ENCODE peak calls at places on chromosomes 1 and 21, in five cellular contexts. One of them, this sample, is unnamed.

GRCh38 chr1:224622831-224623230 is 6.7 kb downstream of the CNIH3 start:
- DNase-seq in amniotic epithelial cell: no peak
- DNase-seq in left ventricle myocardium inferior: no peak
- DNase-seq in NCI-H1417: no peak
- DNase-seq in progenitor cell of endocrine pancreas: no peak
- DNase-seq in this sample: no peak

GRCh38 chr1:213192026-213192425 is 141.0 kb downstream of the RPS6KC1 start:
- DNase-seq in amniotic epithelial cell: peak
- DNase-seq in left ventricle myocardium inferior: no peak
- DNase-seq in NCI-H1417: no peak
- DNase-seq in progenitor cell of endocrine pancreas: no peak
- DNase-seq in this sample: no peak

GRCh38 chr1:26923711-26924110 is 2.2 kb downstream of the NUDC start:
- DNase-seq in amniotic epithelial cell: peak
- DNase-seq in left ventricle myocardium inferior: no peak
- DNase-seq in NCI-H1417: no peak
- DNase-seq in progenitor cell of endocrine pancreas: no peak
- DNase-seq in this sample: peak

GRCh38 chr1:35808376-35809155 is 750 bp downstream of the AGO4 start:
- DNase-seq in amniotic epithelial cell: peak
- DNase-seq in left ventricle myocardium inferior: peak
- DNase-seq in NCI-H1417: peak
- DNase-seq in progenitor cell of endocrine pancreas: peak
- DNase-seq in this sample: no peak

GRCh38 chr1:44924835-44925464 is 61.4 kb downstream of the EIF2B3 start:
- DNase-seq in amniotic epithelial cell: peak
- DNase-seq in left ventricle myocardium inferior: no peak
- DNase-seq in NCI-H1417: no peak
- DNase-seq in progenitor cell of endocrine pancreas: no peak
- DNase-seq in this sample: peak

GRCh38 chr1:19357299-19357698 is 45.2 kb downstream of the SLC66A1 start:
- DNase-seq in amniotic epithelial cell: no peak
- DNase-seq in left ventricle myocardium inferior: no peak
- DNase-seq in NCI-H1417: no peak
- DNase-seq in progenitor cell of endocrine pancreas: no peak
- DNase-seq in this sample: no peak

GRCh38 chr1:60989745-60990718 is 92.3 kb upstream of the NFIA start:
- DNase-seq in amniotic epithelial cell: peak
- DNase-seq in left ventricle myocardium inferior: peak
- DNase-seq in NCI-H1417: no peak
- DNase-seq in progenitor cell of endocrine pancreas: no peak
- DNase-seq in this sample: peak

GRCh38 chr1:40592107-40592773 is 60.8 kb downstream of the ZNF684 start:
- DNase-seq in amniotic epithelial cell: peak
- DNase-seq in left ventricle myocardium inferior: no peak
- DNase-seq in NCI-H1417: no peak
- DNase-seq in progenitor cell of endocrine pancreas: no peak
- DNase-seq in this sample: peak

GRCh38 chr1:114088392-114089299 is 65.0 kb downstream of the SYT6 start:
- DNase-seq in amniotic epithelial cell: no peak
- DNase-seq in left ventricle myocardium inferior: no peak
- DNase-seq in NCI-H1417: no peak
- DNase-seq in progenitor cell of endocrine pancreas: no peak
- DNase-seq in this sample: no peak

GRCh38 chr1:54926955-54927354 is 40.0 kb upstream of the DHCR24 start:
- DNase-seq in amniotic epithelial cell: no peak
- DNase-seq in left ventricle myocardium inferior: no peak
- DNase-seq in NCI-H1417: no peak
- DNase-seq in progenitor cell of endocrine pancreas: no peak
- DNase-seq in this sample: no peak

GRCh38 chr1:192905049-192905448 is 96.2 kb downstream of the RGS2 start:
- DNase-seq in amniotic epithelial cell: peak
- DNase-seq in left ventricle myocardium inferior: no peak
- DNase-seq in NCI-H1417: no peak
- DNase-seq in progenitor cell of endocrine pancreas: no peak
- DNase-seq in this sample: peak

GRCh38 chr21:29298348-29299045 is at the start of gene BACH1:
- DNase-seq in amniotic epithelial cell: peak
- DNase-seq in left ventricle myocardium inferior: peak
- DNase-seq in NCI-H1417: peak
- DNase-seq in progenitor cell of endocrine pancreas: peak
- DNase-seq in this sample: peak

GRCh38 chr1:109282497-109282951 is 421 bp downstream of the PSRC1 start:
- DNase-seq in amniotic epithelial cell: no peak
- DNase-seq in left ventricle myocardium inferior: no peak
- DNase-seq in NCI-H1417: no peak
- DNase-seq in progenitor cell of endocrine pancreas: no peak
- DNase-seq in this sample: no peak

GRCh38 chr1:222586842-222587241 is 2.9 kb downstream of the TAF1A start:
- DNase-seq in amniotic epithelial cell: no peak
- DNase-seq in left ventricle myocardium inferior: no peak
- DNase-seq in NCI-H1417: no peak
- DNase-seq in progenitor cell of endocrine pancreas: no peak
- DNase-seq in this sample: no peak

GRCh38 chr1:31531177-31532000 is 44.9 kb upstream of the TINAGL1 start:
- DNase-seq in amniotic epithelial cell: peak
- DNase-seq in left ventricle myocardium inferior: no peak
- DNase-seq in NCI-H1417: no peak
- DNase-seq in progenitor cell of endocrine pancreas: no peak
- DNase-seq in this sample: peak

GRCh38 chr1:236163460-236164153 is 21.3 kb downstream of the GPR137B start:
- DNase-seq in amniotic epithelial cell: no peak
- DNase-seq in left ventricle myocardium inferior: no peak
- DNase-seq in NCI-H1417: no peak
- DNase-seq in progenitor cell of endocrine pancreas: no peak
- DNase-seq in this sample: no peak

GRCh38 chr21:31203371-31204054 is 140.5 kb downstream of the TIAM1 start:
- DNase-seq in amniotic epithelial cell: peak
- DNase-seq in left ventricle myocardium inferior: no peak
- DNase-seq in NCI-H1417: no peak
- DNase-seq in progenitor cell of endocrine pancreas: no peak
- DNase-seq in this sample: peak

GRCh38 chr1:21906173-21907078 is 30.7 kb downstream of the HSPG2 start:
- DNase-seq in amniotic epithelial cell: peak
- DNase-seq in left ventricle myocardium inferior: peak
- DNase-seq in NCI-H1417: no peak
- DNase-seq in progenitor cell of endocrine pancreas: no peak
- DNase-seq in this sample: peak

GRCh38 chr1:170537798-170538503 is 6.0 kb downstream of the GORAB start:
- DNase-seq in amniotic epithelial cell: peak
- DNase-seq in left ventricle myocardium inferior: no peak
- DNase-seq in NCI-H1417: no peak
- DNase-seq in progenitor cell of endocrine pancreas: no peak
- DNase-seq in this sample: peak

GRCh38 chr21:41348434-41348833 is 13.4 kb upstream of the MX2 start:
- DNase-seq in amniotic epithelial cell: no peak
- DNase-seq in left ventricle myocardium inferior: no peak
- DNase-seq in NCI-H1417: no peak
- DNase-seq in progenitor cell of endocrine pancreas: no peak
- DNase-seq in this sample: no peak

GRCh38 chr1:212214377-212214776 is 70.8 kb upstream of the PPP2R5A start:
- DNase-seq in amniotic epithelial cell: no peak
- DNase-seq in left ventricle myocardium inferior: no peak
- DNase-seq in NCI-H1417: no peak
- DNase-seq in progenitor cell of endocrine pancreas: no peak
- DNase-seq in this sample: no peak

GRCh38 chr21:18760247-18760646 is 356.7 kb upstream of the TMPRSS15 start:
- DNase-seq in amniotic epithelial cell: no peak
- DNase-seq in left ventricle myocardium inferior: no peak
- DNase-seq in NCI-H1417: no peak
- DNase-seq in progenitor cell of endocrine pancreas: no peak
- DNase-seq in this sample: no peak

GRCh38 chr1:89986020-89986419 is 8.9 kb upstream of the ZNF326 start:
- DNase-seq in amniotic epithelial cell: no peak
- DNase-seq in left ventricle myocardium inferior: no peak
- DNase-seq in NCI-H1417: peak
- DNase-seq in progenitor cell of endocrine pancreas: no peak
- DNase-seq in this sample: no peak

GRCh38 chr1:174999926-175000696 is at the start of gene CACYBP:
- DNase-seq in amniotic epithelial cell: no peak
- DNase-seq in left ventricle myocardium inferior: no peak
- DNase-seq in NCI-H1417: peak
- DNase-seq in progenitor cell of endocrine pancreas: no peak
- DNase-seq in this sample: peak

GRCh38 chr1:33986389-33987095 is 122.7 kb downstream of the HMGB4 start:
- DNase-seq in amniotic epithelial cell: no peak
- DNase-seq in left ventricle myocardium inferior: peak
- DNase-seq in NCI-H1417: no peak
- DNase-seq in progenitor cell of endocrine pancreas: no peak
- DNase-seq in this sample: peak

GRCh38 chr1:20325407-20325737 is 34.7 kb downstream of the VWA5B1 start:
- DNase-seq in amniotic epithelial cell: no peak
- DNase-seq in left ventricle myocardium inferior: no peak
- DNase-seq in NCI-H1417: no peak
- DNase-seq in progenitor cell of endocrine pancreas: no peak
- DNase-seq in this sample: no peak

GRCh38 chr1:167482184-167482583 is 36.1 kb downstream of the CD247 start:
- DNase-seq in amniotic epithelial cell: no peak
- DNase-seq in left ventricle myocardium inferior: no peak
- DNase-seq in NCI-H1417: no peak
- DNase-seq in progenitor cell of endocrine pancreas: no peak
- DNase-seq in this sample: no peak

GRCh38 chr1:61426254-61426653 is 298.7 kb downstream of the TM2D1 start:
- DNase-seq in amniotic epithelial cell: no peak
- DNase-seq in left ventricle myocardium inferior: peak
- DNase-seq in NCI-H1417: no peak
- DNase-seq in progenitor cell of endocrine pancreas: no peak
- DNase-seq in this sample: peak

This sample was measured in fibroblast of pulmonary artery.